ENCODE peak calls at places on chromosomes 5 and 9, in seven cellular contexts. One of them, this sample, is unnamed.
A peak's percentile ranks its signal among the peaks of the same experiment; 100 is the strongest.

GRCh38 chr5:175573493-175574269 is 84.2 kb upstream of the HRH2 start:
- DNase-seq in neural crest cell: no peak
- DNase-seq in NB4: no peak
- DNase-seq in left ventricle myocardium inferior: no peak
- DNase-seq in hepatocyte: no peak
- DNase-seq in omental fat pad: no peak
- DNase-seq in H9: peak; percentile 61
- DNase-seq in this sample: no peak

GRCh38 chr9:3528466-3528865 is 2.7 kb upstream of the RFX3 start:
- DNase-seq in neural crest cell: no peak
- DNase-seq in NB4: peak; percentile 96
- DNase-seq in left ventricle myocardium inferior: no peak
- DNase-seq in hepatocyte: no peak
- DNase-seq in omental fat pad: no peak
- DNase-seq in H9: no peak
- DNase-seq in this sample: no peak

GRCh38 chr5:154189256-154189818 is 1.2 kb upstream of the GALNT10 start:
- DNase-seq in neural crest cell: no peak
- DNase-seq in NB4: peak; percentile 4
- DNase-seq in left ventricle myocardium inferior: peak; percentile 18
- DNase-seq in hepatocyte: no peak
- DNase-seq in omental fat pad: no peak
- DNase-seq in H9: no peak
- DNase-seq in this sample: no peak

GRCh38 chr9:106307670-106308069 is 555.3 kb upstream of the ZNF462 start:
- DNase-seq in neural crest cell: no peak
- DNase-seq in NB4: peak; percentile 49
- DNase-seq in left ventricle myocardium inferior: no peak
- DNase-seq in hepatocyte: no peak
- DNase-seq in omental fat pad: no peak
- DNase-seq in H9: no peak
- DNase-seq in this sample: peak; percentile 17

GRCh38 chr9:107043886-107044285 is 180.9 kb downstream of the ZNF462 start:
- DNase-seq in neural crest cell: no peak
- DNase-seq in NB4: no peak
- DNase-seq in left ventricle myocardium inferior: no peak
- DNase-seq in hepatocyte: no peak
- DNase-seq in omental fat pad: no peak
- DNase-seq in H9: no peak
- DNase-seq in this sample: no peak

GRCh38 chr5:80686757-80687156 is 32.0 kb upstream of the DHFR start:
- DNase-seq in neural crest cell: no peak
- DNase-seq in NB4: peak; percentile 7
- DNase-seq in left ventricle myocardium inferior: no peak
- DNase-seq in hepatocyte: no peak
- DNase-seq in omental fat pad: no peak
- DNase-seq in H9: no peak
- DNase-seq in this sample: peak; percentile 16

GRCh38 chr5:74016373-74016772 is 390.4 kb downstream of the ARHGEF28 start:
- DNase-seq in neural crest cell: no peak
- DNase-seq in NB4: peak; percentile 23
- DNase-seq in left ventricle myocardium inferior: no peak
- DNase-seq in hepatocyte: no peak
- DNase-seq in omental fat pad: no peak
- DNase-seq in H9: peak; percentile 67
- DNase-seq in this sample: no peak

GRCh38 chr5:129899454-129899853 is 4.8 kb upstream of the CHSY3 start:
- DNase-seq in neural crest cell: no peak
- DNase-seq in NB4: no peak
- DNase-seq in left ventricle myocardium inferior: no peak
- DNase-seq in hepatocyte: no peak
- DNase-seq in omental fat pad: no peak
- DNase-seq in H9: no peak
- DNase-seq in this sample: no peak

GRCh38 chr5:378976-379742 is 57.6 kb downstream of the AHRR start:
- DNase-seq in neural crest cell: no peak
- DNase-seq in NB4: peak; percentile 11
- DNase-seq in left ventricle myocardium inferior: no peak
- DNase-seq in hepatocyte: no peak
- DNase-seq in omental fat pad: no peak
- DNase-seq in H9: peak; percentile 19
- DNase-seq in this sample: no peak

GRCh38 chr9:88976888-88977257 is 14.4 kb upstream of the S1PR3 start:
- DNase-seq in neural crest cell: no peak
- DNase-seq in NB4: no peak
- DNase-seq in left ventricle myocardium inferior: no peak
- DNase-seq in hepatocyte: no peak
- DNase-seq in omental fat pad: no peak
- DNase-seq in H9: no peak
- DNase-seq in this sample: no peak

GRCh38 chr9:131645078-131645776 is 94.6 kb downstream of the RAPGEF1 start:
- DNase-seq in neural crest cell: no peak
- DNase-seq in NB4: peak; percentile 32
- DNase-seq in left ventricle myocardium inferior: no peak
- DNase-seq in hepatocyte: no peak
- DNase-seq in omental fat pad: no peak
- DNase-seq in H9: no peak
- DNase-seq in this sample: no peak

GRCh38 chr5:139387611-139388197 is 2.0 kb downstream of the MZB1 start:
- DNase-seq in neural crest cell: no peak
- DNase-seq in NB4: no peak
- DNase-seq in left ventricle myocardium inferior: no peak
- DNase-seq in hepatocyte: no peak
- DNase-seq in omental fat pad: no peak
- DNase-seq in H9: no peak
- DNase-seq in this sample: no peak

GRCh38 chr9:124809741-124810500 is 33.0 kb downstream of the OLFML2A start:
- DNase-seq in neural crest cell: no peak
- DNase-seq in NB4: no peak
- DNase-seq in left ventricle myocardium inferior: no peak
- DNase-seq in hepatocyte: no peak
- DNase-seq in omental fat pad: no peak
- DNase-seq in H9: no peak
- DNase-seq in this sample: no peak

GRCh38 chr9:137055385-137056364 is 1.8 kb upstream of the ENTPD2 start:
- DNase-seq in neural crest cell: no peak
- DNase-seq in NB4: no peak
- DNase-seq in left ventricle myocardium inferior: peak; percentile 95
- DNase-seq in hepatocyte: peak; percentile 90
- DNase-seq in omental fat pad: no peak
- DNase-seq in H9: no peak
- DNase-seq in this sample: peak; percentile 53

GRCh38 chr5:127290019-127290945 is at the start of gene MEGF10:
- DNase-seq in neural crest cell: peak; percentile 71
- DNase-seq in NB4: peak; percentile 12
- DNase-seq in left ventricle myocardium inferior: no peak
- DNase-seq in hepatocyte: peak; percentile 71
- DNase-seq in omental fat pad: no peak
- DNase-seq in H9: peak; percentile 85
- DNase-seq in this sample: peak; percentile 84

GRCh38 chr9:121267689-121268597 is at the start of gene GSN:
- DNase-seq in neural crest cell: peak; percentile 43
- DNase-seq in NB4: peak; percentile 82
- DNase-seq in left ventricle myocardium inferior: peak; percentile 89
- DNase-seq in hepatocyte: peak; percentile 92
- DNase-seq in omental fat pad: peak; percentile 55
- DNase-seq in H9: peak; percentile 85
- DNase-seq in this sample: peak; percentile 88

GRCh38 chr5:120778491-120779293 is 314.6 kb downstream of the PRR16 start:
- DNase-seq in neural crest cell: no peak
- DNase-seq in NB4: no peak
- DNase-seq in left ventricle myocardium inferior: no peak
- DNase-seq in hepatocyte: no peak
- DNase-seq in omental fat pad: no peak
- DNase-seq in H9: no peak
- DNase-seq in this sample: no peak

GRCh38 chr5:157295247-157295646 is 29.3 kb downstream of the CYFIP2 start:
- DNase-seq in neural crest cell: no peak
- DNase-seq in NB4: no peak
- DNase-seq in left ventricle myocardium inferior: no peak
- DNase-seq in hepatocyte: no peak
- DNase-seq in omental fat pad: no peak
- DNase-seq in H9: no peak
- DNase-seq in this sample: no peak

GRCh38 chr9:117546894-117547293 is 132.0 kb upstream of the ASTN2 start:
- DNase-seq in neural crest cell: no peak
- DNase-seq in NB4: no peak
- DNase-seq in left ventricle myocardium inferior: no peak
- DNase-seq in hepatocyte: peak; percentile 30
- DNase-seq in omental fat pad: no peak
- DNase-seq in H9: peak; percentile 30
- DNase-seq in this sample: peak; percentile 26

GRCh38 chr9:114112778-114113585 is 13.9 kb upstream of the KIF12 start:
- DNase-seq in neural crest cell: no peak
- DNase-seq in NB4: no peak
- DNase-seq in left ventricle myocardium inferior: peak; percentile 89
- DNase-seq in hepatocyte: peak; percentile 78
- DNase-seq in omental fat pad: peak; percentile 58
- DNase-seq in H9: no peak
- DNase-seq in this sample: no peak

GRCh38 chr5:84017704-84018240 is 297.1 kb upstream of the HAPLN1 start:
- DNase-seq in neural crest cell: no peak
- DNase-seq in NB4: no peak
- DNase-seq in left ventricle myocardium inferior: no peak
- DNase-seq in hepatocyte: no peak
- DNase-seq in omental fat pad: no peak
- DNase-seq in H9: no peak
- DNase-seq in this sample: no peak

GRCh38 chr9:132485454-132485853 is 75.4 kb downstream of the CFAP77 start:
- DNase-seq in neural crest cell: no peak
- DNase-seq in NB4: no peak
- DNase-seq in left ventricle myocardium inferior: no peak
- DNase-seq in hepatocyte: no peak
- DNase-seq in omental fat pad: no peak
- DNase-seq in H9: no peak
- DNase-seq in this sample: no peak

GRCh38 chr5:124895236-124895635 is 148.8 kb upstream of the ZNF608 start:
- DNase-seq in neural crest cell: no peak
- DNase-seq in NB4: no peak
- DNase-seq in left ventricle myocardium inferior: no peak
- DNase-seq in hepatocyte: no peak
- DNase-seq in omental fat pad: no peak
- DNase-seq in H9: no peak
- DNase-seq in this sample: no peak

GRCh38 chr5:684771-685216 is 8.4 kb downstream of the TPPP start:
- DNase-seq in neural crest cell: no peak
- DNase-seq in NB4: peak; percentile 0
- DNase-seq in left ventricle myocardium inferior: peak; percentile 10
- DNase-seq in hepatocyte: no peak
- DNase-seq in omental fat pad: peak; percentile 2
- DNase-seq in H9: peak; percentile 22
- DNase-seq in this sample: no peak

GRCh38 chr5:176486189-176486757 is 38.1 kb downstream of the FAF2 start:
- DNase-seq in neural crest cell: no peak
- DNase-seq in NB4: no peak
- DNase-seq in left ventricle myocardium inferior: no peak
- DNase-seq in hepatocyte: no peak
- DNase-seq in omental fat pad: no peak
- DNase-seq in H9: no peak
- DNase-seq in this sample: no peak

GRCh38 chr5:179699640-179700298 is 1.0 kb downstream of the CANX start:
- DNase-seq in neural crest cell: no peak
- DNase-seq in NB4: peak; percentile 59
- DNase-seq in left ventricle myocardium inferior: no peak
- DNase-seq in hepatocyte: peak; percentile 45
- DNase-seq in omental fat pad: no peak
- DNase-seq in H9: no peak
- DNase-seq in this sample: peak; percentile 55

GRCh38 chr9:79975471-79976316 is 403.9 kb downstream of the TLE4 start:
- DNase-seq in neural crest cell: peak; percentile 27
- DNase-seq in NB4: no peak
- DNase-seq in left ventricle myocardium inferior: no peak
- DNase-seq in hepatocyte: no peak
- DNase-seq in omental fat pad: no peak
- DNase-seq in H9: peak; percentile 28
- DNase-seq in this sample: no peak
- TF ChIP-seq CTCF in neural crest cell: no peak
- TF ChIP-seq CTCF in NB4: no peak
- TF ChIP-seq CTCF in left ventricle myocardium inferior: no peak
- TF ChIP-seq CTCF in hepatocyte: no peak
- TF ChIP-seq CTCF in omental fat pad: no peak
- TF ChIP-seq CTCF in H9: no peak
- TF ChIP-seq CTCF in this sample: no peak

DNA sequence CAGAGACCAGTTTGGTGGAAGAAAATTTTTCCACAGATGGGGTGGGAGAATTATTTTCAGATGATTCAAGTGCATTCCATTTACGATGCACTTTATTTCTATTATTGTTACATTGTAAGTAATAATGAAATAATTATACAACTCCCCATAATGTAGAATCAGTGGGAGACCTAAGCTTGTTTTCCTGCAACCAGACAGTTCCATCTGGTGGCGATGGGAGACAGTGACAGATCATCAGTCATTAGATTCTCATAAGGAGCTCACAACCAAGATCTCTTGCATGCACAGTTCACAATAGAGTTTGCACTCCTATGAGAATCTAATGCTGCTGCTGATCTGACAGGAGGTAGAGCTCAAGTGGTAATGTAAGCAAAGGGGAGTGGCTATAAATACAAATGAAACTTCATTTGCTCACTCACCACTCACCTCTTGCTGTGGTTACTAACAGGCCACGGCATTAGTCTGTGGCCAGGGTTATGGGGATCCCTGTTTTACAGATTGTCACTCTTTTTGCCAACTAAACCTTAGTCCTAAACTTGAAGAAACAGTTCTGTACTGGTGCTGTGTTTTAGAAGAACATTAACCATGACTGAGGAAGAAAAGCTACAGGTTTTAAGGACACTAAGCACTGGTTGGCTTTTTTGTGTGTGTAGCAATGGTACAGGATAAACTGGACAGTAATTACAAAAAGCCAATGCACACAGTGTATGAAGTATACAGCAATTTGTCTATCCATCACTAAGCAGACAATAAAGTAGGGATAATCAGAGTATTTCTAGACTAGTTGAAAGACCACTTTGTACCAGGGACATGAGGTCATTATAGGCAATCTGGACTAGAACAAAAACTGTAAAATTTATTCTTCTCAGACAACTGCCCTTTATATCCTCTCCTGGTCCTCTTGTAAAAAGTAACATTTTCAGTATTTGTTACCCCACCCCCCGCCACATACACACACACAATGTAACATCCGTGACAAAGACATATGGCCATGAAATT is 9.9 kb downstream of the TMEM232 start:
- DNase-seq in neural crest cell: no peak
- DNase-seq in NB4: no peak
- DNase-seq in left ventricle myocardium inferior: no peak
- DNase-seq in hepatocyte: no peak
- DNase-seq in omental fat pad: no peak
- DNase-seq in H9: no peak
- DNase-seq in this sample: no peak
- TF ChIP-seq CTCF in neural crest cell: no peak
- TF ChIP-seq CTCF in NB4: no peak
- TF ChIP-seq CTCF in left ventricle myocardium inferior: no peak
- TF ChIP-seq CTCF in hepatocyte: no peak
- TF ChIP-seq CTCF in omental fat pad: no peak
- TF ChIP-seq CTCF in H9: peak; percentile 23
- TF ChIP-seq CTCF in this sample: no peak

GRCh38 chr5:37645707-37646106 is 194.1 kb downstream of the GDNF start:
- DNase-seq in neural crest cell: no peak
- DNase-seq in NB4: no peak
- DNase-seq in left ventricle myocardium inferior: no peak
- DNase-seq in hepatocyte: no peak
- DNase-seq in omental fat pad: no peak
- DNase-seq in H9: no peak
- DNase-seq in this sample: no peak
- TF ChIP-seq CTCF in neural crest cell: no peak
- TF ChIP-seq CTCF in NB4: no peak
- TF ChIP-seq CTCF in left ventricle myocardium inferior: no peak
- TF ChIP-seq CTCF in hepatocyte: no peak
- TF ChIP-seq CTCF in omental fat pad: no peak
- TF ChIP-seq CTCF in H9: no peak
- TF ChIP-seq CTCF in this sample: no peak

GRCh38 chr5:131539251-131539650 is 95.8 kb downstream of the RAPGEF6 start:
- DNase-seq in neural crest cell: no peak
- DNase-seq in NB4: no peak
- DNase-seq in left ventricle myocardium inferior: no peak
- DNase-seq in hepatocyte: no peak
- DNase-seq in omental fat pad: no peak
- DNase-seq in H9: no peak
- DNase-seq in this sample: no peak
- TF ChIP-seq CTCF in neural crest cell: no peak
- TF ChIP-seq CTCF in NB4: no peak
- TF ChIP-seq CTCF in left ventricle myocardium inferior: no peak
- TF ChIP-seq CTCF in hepatocyte: no peak
- TF ChIP-seq CTCF in omental fat pad: no peak
- TF ChIP-seq CTCF in H9: no peak
- TF ChIP-seq CTCF in this sample: no peak